ENCODE peak calls at places on chromosomes 12 and 14, in nine cellular contexts. One of them, this sample, is unnamed.

GRCh38 chr12:132373967-132374820 is 44.8 kb upstream of the GALNT9 start:
- DNase-seq in GM12865: no peak
- DNase-seq in BJ: no peak
- DNase-seq in Calu3: no peak
- DNase-seq in omental fat pad: no peak
- DNase-seq in heart left ventricle: peak; percentile 12
- DNase-seq in GM10248: no peak
- DNase-seq in neural crest cell: no peak
- DNase-seq in mesothelial cell of epicardium: no peak
- DNase-seq in this sample: no peak

GRCh38 chr12:121005346-121005815 is 10.9 kb downstream of the C12orf43 start:
- DNase-seq in GM12865: peak; percentile 60
- DNase-seq in mesothelial cell of epicardium: no peak
- DNase-seq in neural crest cell: peak; percentile 56
- DNase-seq in BJ: no peak
- DNase-seq in Calu3: peak; percentile 75
- DNase-seq in omental fat pad: no peak
- DNase-seq in GM10248: peak; percentile 58
- DNase-seq in heart left ventricle: no peak
- DNase-seq in this sample: no peak

GRCh38 chr14:52844262-52845060 is 53.1 kb upstream of the GNPNAT1 start:
- DNase-seq in omental fat pad: no peak
- DNase-seq in GM10248: no peak
- DNase-seq in heart left ventricle: no peak
- DNase-seq in BJ: no peak
- DNase-seq in GM12865: no peak
- DNase-seq in neural crest cell: no peak
- DNase-seq in mesothelial cell of epicardium: no peak
- DNase-seq in Calu3: no peak
- DNase-seq in this sample: no peak

GRCh38 chr14:38171197-38171596 is 36.5 kb upstream of the SSTR1 start:
- DNase-seq in Calu3: no peak
- DNase-seq in neural crest cell: no peak
- DNase-seq in omental fat pad: no peak
- DNase-seq in BJ: peak; percentile 21
- DNase-seq in mesothelial cell of epicardium: no peak
- DNase-seq in heart left ventricle: no peak
- DNase-seq in GM10248: no peak
- DNase-seq in GM12865: no peak
- DNase-seq in this sample: peak; percentile 16

GRCh38 chr14:90851327-90852036 is 35.3 kb upstream of the TTC7B start:
- DNase-seq in GM10248: no peak
- DNase-seq in mesothelial cell of epicardium: no peak
- DNase-seq in omental fat pad: no peak
- DNase-seq in GM12865: no peak
- DNase-seq in BJ: no peak
- DNase-seq in Calu3: no peak
- DNase-seq in neural crest cell: no peak
- DNase-seq in heart left ventricle: no peak
- DNase-seq in this sample: no peak

GRCh38 chr12:54398995-54399793 is 14.7 kb upstream of the ZNF385A start:
- DNase-seq in heart left ventricle: peak; percentile 82
- DNase-seq in Calu3: peak; percentile 92
- DNase-seq in BJ: no peak
- DNase-seq in omental fat pad: peak; percentile 92
- DNase-seq in GM12865: peak; percentile 83
- DNase-seq in neural crest cell: peak; percentile 98
- DNase-seq in mesothelial cell of epicardium: peak; percentile 93
- DNase-seq in GM10248: peak; percentile 84
- DNase-seq in this sample: peak; percentile 76

GRCh38 chr12:79706676-79707075 is 15.9 kb upstream of the PAWR start:
- DNase-seq in GM12865: no peak
- DNase-seq in mesothelial cell of epicardium: no peak
- DNase-seq in neural crest cell: no peak
- DNase-seq in BJ: no peak
- DNase-seq in Calu3: no peak
- DNase-seq in GM10248: no peak
- DNase-seq in omental fat pad: no peak
- DNase-seq in heart left ventricle: no peak
- DNase-seq in this sample: no peak

GRCh38 chr14:103551338-103551762 is 11.1 kb downstream of the BAG5 start:
- DNase-seq in Calu3: no peak
- DNase-seq in heart left ventricle: peak; percentile 87
- DNase-seq in GM12865: no peak
- DNase-seq in mesothelial cell of epicardium: no peak
- DNase-seq in GM10248: no peak
- DNase-seq in omental fat pad: no peak
- DNase-seq in neural crest cell: no peak
- DNase-seq in BJ: no peak
- DNase-seq in this sample: no peak

GRCh38 chr12:103677341-103677740 is 90.3 kb downstream of the STAB2 start:
- DNase-seq in Calu3: no peak
- DNase-seq in GM12865: no peak
- DNase-seq in BJ: no peak
- DNase-seq in neural crest cell: no peak
- DNase-seq in omental fat pad: no peak
- DNase-seq in heart left ventricle: no peak
- DNase-seq in mesothelial cell of epicardium: no peak
- DNase-seq in GM10248: no peak
- DNase-seq in this sample: no peak

GRCh38 chr12:15679146-15679545 is 110.0 kb downstream of the EPS8 start:
- DNase-seq in omental fat pad: no peak
- DNase-seq in BJ: no peak
- DNase-seq in GM12865: no peak
- DNase-seq in GM10248: no peak
- DNase-seq in heart left ventricle: no peak
- DNase-seq in mesothelial cell of epicardium: no peak
- DNase-seq in Calu3: no peak
- DNase-seq in neural crest cell: no peak
- DNase-seq in this sample: peak; percentile 83

GRCh38 chr12:98817779-98818178 is 172.7 kb downstream of the APAF1 start:
- DNase-seq in BJ: no peak
- DNase-seq in Calu3: no peak
- DNase-seq in GM12865: no peak
- DNase-seq in GM10248: no peak
- DNase-seq in heart left ventricle: no peak
- DNase-seq in neural crest cell: no peak
- DNase-seq in mesothelial cell of epicardium: no peak
- DNase-seq in omental fat pad: no peak
- DNase-seq in this sample: no peak

GRCh38 chr14:28468191-28469151 is 298.1 kb upstream of the FOXG1 start:
- DNase-seq in heart left ventricle: no peak
- DNase-seq in mesothelial cell of epicardium: no peak
- DNase-seq in omental fat pad: no peak
- DNase-seq in GM10248: no peak
- DNase-seq in neural crest cell: no peak
- DNase-seq in Calu3: no peak
- DNase-seq in GM12865: no peak
- DNase-seq in BJ: no peak
- DNase-seq in this sample: no peak

GRCh38 chr14:57578427-57579220 is 85.0 kb upstream of the CCDC198 start:
- DNase-seq in GM10248: no peak
- DNase-seq in mesothelial cell of epicardium: no peak
- DNase-seq in BJ: no peak
- DNase-seq in Calu3: no peak
- DNase-seq in omental fat pad: no peak
- DNase-seq in neural crest cell: no peak
- DNase-seq in GM12865: no peak
- DNase-seq in heart left ventricle: no peak
- DNase-seq in this sample: peak; percentile 8

GRCh38 chr14:57573193-57573592 is 79.5 kb upstream of the CCDC198 start:
- DNase-seq in BJ: no peak
- DNase-seq in Calu3: no peak
- DNase-seq in neural crest cell: no peak
- DNase-seq in GM12865: no peak
- DNase-seq in GM10248: no peak
- DNase-seq in mesothelial cell of epicardium: no peak
- DNase-seq in omental fat pad: no peak
- DNase-seq in heart left ventricle: no peak
- DNase-seq in this sample: no peak

GRCh38 chr14:57575482-57575881 is 81.8 kb upstream of the CCDC198 start:
- DNase-seq in heart left ventricle: peak; percentile 28
- DNase-seq in GM10248: no peak
- DNase-seq in neural crest cell: no peak
- DNase-seq in mesothelial cell of epicardium: no peak
- DNase-seq in omental fat pad: no peak
- DNase-seq in BJ: no peak
- DNase-seq in Calu3: peak; percentile 3
- DNase-seq in GM12865: no peak
- DNase-seq in this sample: no peak

GRCh38 chr14:57576498-57576897 is 82.8 kb upstream of the CCDC198 start:
- DNase-seq in GM10248: no peak
- DNase-seq in omental fat pad: no peak
- DNase-seq in Calu3: no peak
- DNase-seq in heart left ventricle: no peak
- DNase-seq in mesothelial cell of epicardium: no peak
- DNase-seq in neural crest cell: no peak
- DNase-seq in BJ: no peak
- DNase-seq in GM12865: no peak
- DNase-seq in this sample: no peak

GRCh38 chr14:57574617-57575288 is 81.1 kb upstream of the CCDC198 start:
- DNase-seq in BJ: no peak
- DNase-seq in heart left ventricle: no peak
- DNase-seq in neural crest cell: no peak
- DNase-seq in GM10248: no peak
- DNase-seq in omental fat pad: no peak
- DNase-seq in GM12865: no peak
- DNase-seq in Calu3: peak; percentile 34
- DNase-seq in mesothelial cell of epicardium: no peak
- DNase-seq in this sample: no peak
- TF ChIP-seq CTCF in BJ: no peak
- TF ChIP-seq CTCF in heart left ventricle: no peak
- TF ChIP-seq CTCF in neural crest cell: no peak
- TF ChIP-seq CTCF in GM10248: no peak
- TF ChIP-seq CTCF in omental fat pad: no peak
- TF ChIP-seq CTCF in GM12865: no peak
- TF ChIP-seq CTCF in Calu3: no peak
- TF ChIP-seq CTCF in mesothelial cell of epicardium: no peak
- TF ChIP-seq CTCF in this sample: peak; percentile 19

GRCh38 chr14:30287579-30288445 is 271.1 kb upstream of the G2E3 start:
- DNase-seq in mesothelial cell of epicardium: no peak
- DNase-seq in BJ: no peak
- DNase-seq in Calu3: no peak
- DNase-seq in neural crest cell: no peak
- DNase-seq in heart left ventricle: no peak
- DNase-seq in omental fat pad: no peak
- DNase-seq in GM10248: no peak
- DNase-seq in GM12865: no peak
- DNase-seq in this sample: no peak

GRCh38 chr14:30284808-30285207 is 274.1 kb upstream of the G2E3 start:
- DNase-seq in neural crest cell: no peak
- DNase-seq in omental fat pad: no peak
- DNase-seq in GM10248: no peak
- DNase-seq in GM12865: no peak
- DNase-seq in Calu3: no peak
- DNase-seq in heart left ventricle: no peak
- DNase-seq in BJ: no peak
- DNase-seq in mesothelial cell of epicardium: no peak
- DNase-seq in this sample: no peak

GRCh38 chr14:30283822-30284446 is 275.0 kb upstream of the G2E3 start:
- DNase-seq in mesothelial cell of epicardium: no peak
- DNase-seq in GM12865: peak; percentile 31
- DNase-seq in neural crest cell: peak; percentile 50
- DNase-seq in BJ: no peak
- DNase-seq in heart left ventricle: no peak
- DNase-seq in GM10248: peak; percentile 16
- DNase-seq in Calu3: peak; percentile 68
- DNase-seq in omental fat pad: no peak
- DNase-seq in this sample: peak; percentile 20
- TF ChIP-seq CTCF in mesothelial cell of epicardium: no peak
- TF ChIP-seq CTCF in GM12865: peak; percentile 51
- TF ChIP-seq CTCF in neural crest cell: peak; percentile 70
- TF ChIP-seq CTCF in BJ: peak; percentile 93
- TF ChIP-seq CTCF in heart left ventricle: peak; percentile 24
- TF ChIP-seq CTCF in GM10248: peak; percentile 42
- TF ChIP-seq CTCF in Calu3: peak; percentile 61
- TF ChIP-seq CTCF in omental fat pad: no peak
- TF ChIP-seq CTCF in this sample: peak; percentile 89

GRCh38 chr14:100104006-100104352 is 38.8 kb downstream of the EVL start:
- DNase-seq in omental fat pad: no peak
- DNase-seq in neural crest cell: no peak
- DNase-seq in GM12865: no peak
- DNase-seq in Calu3: no peak
- DNase-seq in mesothelial cell of epicardium: no peak
- DNase-seq in GM10248: no peak
- DNase-seq in heart left ventricle: no peak
- DNase-seq in BJ: no peak
- DNase-seq in this sample: no peak

GRCh38 chr14:100104523-100105300 is 39.5 kb downstream of the EVL start:
- DNase-seq in omental fat pad: no peak
- DNase-seq in BJ: peak; percentile 88
- DNase-seq in Calu3: no peak
- DNase-seq in mesothelial cell of epicardium: no peak
- DNase-seq in heart left ventricle: no peak
- DNase-seq in neural crest cell: no peak
- DNase-seq in GM12865: no peak
- DNase-seq in GM10248: no peak
- DNase-seq in this sample: peak; percentile 13

GRCh38 chr14:100100032-100100405 is 34.8 kb downstream of the EVL start:
- DNase-seq in omental fat pad: no peak
- DNase-seq in BJ: no peak
- DNase-seq in Calu3: no peak
- DNase-seq in GM10248: no peak
- DNase-seq in mesothelial cell of epicardium: no peak
- DNase-seq in heart left ventricle: no peak
- DNase-seq in GM12865: no peak
- DNase-seq in neural crest cell: no peak
- DNase-seq in this sample: no peak

GRCh38 chr14:100103261-100104005 is 38.2 kb downstream of the EVL start:
- DNase-seq in omental fat pad: no peak
- DNase-seq in neural crest cell: no peak
- DNase-seq in GM12865: no peak
- DNase-seq in BJ: no peak
- DNase-seq in heart left ventricle: no peak
- DNase-seq in GM10248: no peak
- DNase-seq in mesothelial cell of epicardium: no peak
- DNase-seq in Calu3: no peak
- DNase-seq in this sample: no peak

GRCh38 chr14:100102156-100102785 is 37.0 kb downstream of the EVL start:
- DNase-seq in GM12865: no peak
- DNase-seq in Calu3: no peak
- DNase-seq in mesothelial cell of epicardium: no peak
- DNase-seq in omental fat pad: no peak
- DNase-seq in heart left ventricle: no peak
- DNase-seq in GM10248: no peak
- DNase-seq in BJ: no peak
- DNase-seq in neural crest cell: no peak
- DNase-seq in this sample: no peak
- TF ChIP-seq CTCF in GM12865: no peak
- TF ChIP-seq CTCF in Calu3: no peak
- TF ChIP-seq CTCF in mesothelial cell of epicardium: no peak
- TF ChIP-seq CTCF in omental fat pad: no peak
- TF ChIP-seq CTCF in heart left ventricle: no peak
- TF ChIP-seq CTCF in GM10248: no peak
- TF ChIP-seq CTCF in BJ: no peak
- TF ChIP-seq CTCF in neural crest cell: no peak
- TF ChIP-seq CTCF in this sample: no peak

DNA sequence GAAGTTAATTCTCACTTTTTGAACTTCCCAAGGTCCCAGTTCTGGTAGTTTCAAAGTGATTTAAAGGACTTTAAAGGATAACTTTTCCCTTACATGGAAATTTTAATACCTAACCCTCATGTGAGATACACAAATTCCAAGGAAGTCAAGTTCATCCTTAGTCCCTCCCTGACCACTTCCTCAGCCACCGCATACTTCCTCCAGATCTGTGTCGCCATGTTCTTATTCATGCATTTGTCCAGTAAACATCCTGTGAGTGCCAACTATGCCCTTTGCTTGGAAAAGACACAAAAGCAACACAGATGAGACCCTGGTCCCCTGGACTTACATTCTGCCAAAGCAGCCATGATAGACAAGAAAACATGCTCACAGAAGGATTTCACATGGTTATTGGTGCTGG is 206.6 kb downstream of the KSR2 start:
- DNase-seq in neural crest cell: no peak
- DNase-seq in GM12865: no peak
- DNase-seq in omental fat pad: no peak
- DNase-seq in BJ: no peak
- DNase-seq in Calu3: no peak
- DNase-seq in GM10248: no peak
- DNase-seq in mesothelial cell of epicardium: no peak
- DNase-seq in heart left ventricle: no peak
- DNase-seq in this sample: no peak
- TF ChIP-seq CTCF in neural crest cell: no peak
- TF ChIP-seq CTCF in GM12865: no peak
- TF ChIP-seq CTCF in omental fat pad: no peak
- TF ChIP-seq CTCF in BJ: no peak
- TF ChIP-seq CTCF in Calu3: no peak
- TF ChIP-seq CTCF in GM10248: no peak
- TF ChIP-seq CTCF in mesothelial cell of epicardium: no peak
- TF ChIP-seq CTCF in heart left ventricle: no peak
- TF ChIP-seq CTCF in this sample: no peak